ENCODE peak calls at places on chromosomes 12 and 14, in five cellular contexts. P, S, O, X and I are unnamed samples.

GRCh38 chr14:85058170-85058569 is 471.8 kb upstream of the FLRT2 start:
- DNase-seq in P (no peak), S (no peak), O (no peak), X (no peak), I (no peak)

GRCh38 chr12:112916270-112916669 is 9.5 kb downstream of the OAS1 start:
- DNase-seq in P (no peak), S (peak; percentile 45), O (no peak), X (no peak), I (no peak)

GRCh38 chr14:51294951-51295350 is 54.9 kb downstream of the TMX1 start:
- DNase-seq in P (no peak), S (no peak), O (no peak), X (no peak), I (no peak)

GRCh38 chr14:73895939-73896338 is 9.3 kb downstream of the ZNF410 start:
- DNase-seq in P (no peak), S (no peak), O (no peak), X (no peak), I (no peak)

GRCh38 chr12:69906411-69907216 is 81.6 kb downstream of the MYRFL start:
- DNase-seq in P (no peak), S (no peak), O (no peak), X (no peak), I (peak; percentile 36)

GRCh38 chr14:54182419-54183040 is 214.3 kb upstream of the CDKN3 start:
- DNase-seq in P (no peak), S (no peak), O (no peak), X (no peak), I (no peak)

GRCh38 chr12:79617696-79618095 is 73.1 kb downstream of the PAWR start:
- DNase-seq in P (no peak), S (no peak), O (no peak), X (no peak), I (no peak)

GRCh38 chr12:7433276-7433822 is 10.6 kb downstream of the CD163L1 start:
- DNase-seq in P (no peak), S (no peak), O (no peak), X (no peak), I (no peak)